ENCODE peak calls at places on chromosomes 6 and 20, in seven cellular contexts. K is fibroblast of mammary gland, T is hepatocyte, R is heart left ventricle, A is astrocyte of the spinal cord, Q is mesothelial cell of epicardium, W is neural crest cell. B is an unnamed sample.

GRCh38 chr20:18585134-18585533 is 2.7 kb upstream of the DTD1 start:
- DNase-seq in K (peak; percentile 21), Q (no peak), R (no peak), W (no peak), T (peak; percentile 23), A (peak; percentile 55), B (no peak)

GRCh38 chr6:43627008-43627825 is 1.8 kb downstream of the GTPBP2 start:
- DNase-seq in T (peak; percentile 91), A (peak; percentile 96), K (peak; percentile 98), Q (no peak), R (peak; percentile 86), W (no peak), B (no peak)

GRCh38 chr20:1567392-1568165 is 10.1 kb upstream of the SIRPD start:
- DNase-seq in A (peak; percentile 42), T (peak; percentile 1), W (no peak), Q (no peak), R (no peak), K (peak; percentile 70), B (no peak)

GRCh38 chr6:27251672-27252251 is 4.3 kb downstream of the PRSS16 start:
- DNase-seq in Q (peak; percentile 75), R (peak; percentile 26), K (peak; percentile 64), A (peak; percentile 37), W (peak; percentile 65), T (peak; percentile 93), B (peak; percentile 84)

GRCh38 chr20:6104493-6105188 is 18.2 kb downstream of the FERMT1 start:
- DNase-seq in R (no peak), K (peak; percentile 93), W (no peak), Q (no peak), T (no peak), A (peak; percentile 54), B (no peak)

GRCh38 chr6:718345-718744 is 25.4 kb upstream of the EXOC2 start:
- DNase-seq in K (no peak), T (no peak), W (no peak), R (no peak), A (no peak), Q (no peak), B (no peak)

GRCh38 chr6:125285936-125286335 is 15.8 kb downstream of the HDDC2 start:
- DNase-seq in W (no peak), A (no peak), K (no peak), R (no peak), Q (no peak), T (no peak), B (no peak)

GRCh38 chr6:158460602-158461092 is 99.2 kb upstream of the TMEM181 start:
- DNase-seq in W (no peak), K (peak; percentile 74), R (no peak), A (peak; percentile 67), T (no peak), Q (no peak), B (no peak)

GRCh38 chr6:33192671-33193602 is 670 bp upstream of the COL11A2 start:
- DNase-seq in W (peak; percentile 37), R (peak; percentile 70), K (no peak), Q (no peak), A (no peak), T (peak; percentile 56), B (no peak)

GRCh38 chr20:42082611-42083010 is 464.4 kb upstream of the CHD6 start:
- DNase-seq in Q (no peak), T (peak; percentile 70), R (peak; percentile 92), W (no peak), K (peak; percentile 48), A (no peak), B (no peak)

GRCh38 chr6:43593938-43594337 is 18.0 kb downstream of the POLH start:
- DNase-seq in K (no peak), T (no peak), R (no peak), A (no peak), W (no peak), Q (no peak), B (no peak)

GRCh38 chr6:169641461-169642085 is 60.3 kb downstream of the WDR27 start:
- DNase-seq in W (no peak), R (no peak), T (no peak), A (no peak), K (no peak), Q (no peak), B (no peak)

GRCh38 chr6:27177454-27178000 is 70.0 kb upstream of the PRSS16 start:
- DNase-seq in Q (peak; percentile 40), R (peak; percentile 82), A (peak; percentile 91), T (peak; percentile 92), W (peak; percentile 70), K (peak; percentile 85), B (no peak)

GRCh38 chr20:62675156-62675871 is 33.0 kb downstream of the SLCO4A1 start:
- DNase-seq in K (peak; percentile 15), T (no peak), Q (no peak), R (no peak), W (no peak), A (no peak), B (no peak)

GRCh38 chr6:32854376-32855178 is 585 bp downstream of the PSMB9 start:
- DNase-seq in A (peak; percentile 39), T (peak; percentile 30), R (peak; percentile 50), Q (no peak), K (peak; percentile 37), W (no peak), B (no peak)

GRCh38 chr6:161740486-161740885 is 466.6 kb upstream of the AGPAT4 start:
- DNase-seq in R (no peak), A (no peak), K (no peak), T (no peak), W (no peak), Q (no peak), B (no peak)

GRCh38 chr20:50594231-50594590 is 84.0 kb downstream of the PTPN1 start:
- DNase-seq in T (no peak), W (no peak), R (no peak), Q (no peak), A (no peak), K (peak; percentile 25), B (no peak)

GRCh38 chr6:64250126-64250525 is 614.5 kb downstream of the PHF3 start:
- DNase-seq in K (no peak), Q (no peak), W (no peak), R (no peak), T (no peak), A (peak; percentile 10), B (no peak)

GRCh38 chr20:14664101-14664500 is 326.7 kb upstream of the FLRT3 start:
- DNase-seq in W (no peak), A (no peak), Q (no peak), K (no peak), T (no peak), R (no peak), B (no peak)

DNA sequence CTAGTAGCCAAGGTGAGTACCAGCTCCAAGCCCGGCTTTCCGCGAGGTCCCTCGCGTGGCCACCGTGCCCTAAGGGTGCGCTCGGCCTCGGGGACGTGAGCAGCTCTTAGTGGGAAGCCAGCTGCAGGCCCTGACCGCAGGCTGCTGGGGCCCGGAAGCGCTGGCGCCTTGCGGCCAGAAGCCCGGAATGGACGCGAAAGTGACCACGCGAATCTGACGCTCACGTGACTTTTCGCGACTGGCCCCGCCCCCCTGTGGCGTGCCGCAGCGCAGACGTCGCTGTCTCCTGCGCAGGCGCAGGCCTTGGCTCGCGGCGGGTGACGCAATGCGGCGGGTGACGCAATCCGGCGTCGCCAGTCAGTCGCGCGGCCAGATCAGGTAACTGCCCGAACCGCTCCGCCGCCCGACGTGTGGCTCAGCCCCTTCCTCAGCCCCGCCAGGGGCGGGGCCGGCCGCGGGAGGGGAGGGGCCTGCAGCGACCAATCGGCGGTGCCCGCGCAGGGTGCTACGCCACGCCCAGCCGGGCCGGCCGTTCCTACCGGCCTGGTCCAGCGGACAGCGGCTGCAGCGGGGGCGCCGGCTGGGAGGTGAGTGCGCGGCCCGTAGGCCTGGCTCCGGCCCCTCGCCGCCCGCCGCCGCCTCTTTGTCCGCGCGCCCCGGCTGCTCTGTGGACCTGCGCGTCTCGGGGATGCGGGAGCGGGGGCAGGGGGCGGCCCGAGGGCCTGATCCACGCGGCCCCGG is at the start of gene GZF1:
- DNase-seq in A (peak; percentile 99), K (peak; percentile 97), Q (peak; percentile 98), W (peak; percentile 98), T (peak; percentile 99), R (peak; percentile 98), B (peak; percentile 55)
- TF ChIP-seq CTCF in A (no peak), K (no peak), Q (no peak), W (peak; percentile 25), T (peak; percentile 9), R (no peak), B (no peak)

DNA sequence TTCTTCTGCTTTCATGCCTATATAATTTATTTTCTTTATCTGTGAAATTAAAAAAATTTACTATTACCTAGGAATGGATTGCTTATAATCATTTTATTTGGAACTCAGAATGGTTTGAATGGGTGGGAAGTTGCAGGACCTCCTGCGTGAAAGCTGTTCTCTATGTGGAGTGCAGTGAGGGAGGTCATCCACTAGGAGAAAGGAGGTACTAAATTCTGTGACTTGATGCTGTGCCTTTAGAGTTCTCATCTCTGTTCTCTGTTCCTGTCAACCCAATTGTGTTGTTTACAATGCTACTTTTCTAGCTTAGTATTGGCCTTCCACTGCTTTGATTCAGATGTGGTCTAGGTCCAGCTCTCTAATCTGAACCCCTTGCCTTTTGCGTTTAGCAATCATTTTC is 65.0 kb upstream of the HIVEP1 start:
- DNase-seq in R (no peak), Q (no peak), T (no peak), A (no peak), K (no peak), W (no peak), B (no peak)
- TF ChIP-seq CTCF in R (no peak), Q (no peak), T (no peak), A (peak; percentile 23), K (peak; percentile 25), W (peak; percentile 41), B (no peak)

DNA sequence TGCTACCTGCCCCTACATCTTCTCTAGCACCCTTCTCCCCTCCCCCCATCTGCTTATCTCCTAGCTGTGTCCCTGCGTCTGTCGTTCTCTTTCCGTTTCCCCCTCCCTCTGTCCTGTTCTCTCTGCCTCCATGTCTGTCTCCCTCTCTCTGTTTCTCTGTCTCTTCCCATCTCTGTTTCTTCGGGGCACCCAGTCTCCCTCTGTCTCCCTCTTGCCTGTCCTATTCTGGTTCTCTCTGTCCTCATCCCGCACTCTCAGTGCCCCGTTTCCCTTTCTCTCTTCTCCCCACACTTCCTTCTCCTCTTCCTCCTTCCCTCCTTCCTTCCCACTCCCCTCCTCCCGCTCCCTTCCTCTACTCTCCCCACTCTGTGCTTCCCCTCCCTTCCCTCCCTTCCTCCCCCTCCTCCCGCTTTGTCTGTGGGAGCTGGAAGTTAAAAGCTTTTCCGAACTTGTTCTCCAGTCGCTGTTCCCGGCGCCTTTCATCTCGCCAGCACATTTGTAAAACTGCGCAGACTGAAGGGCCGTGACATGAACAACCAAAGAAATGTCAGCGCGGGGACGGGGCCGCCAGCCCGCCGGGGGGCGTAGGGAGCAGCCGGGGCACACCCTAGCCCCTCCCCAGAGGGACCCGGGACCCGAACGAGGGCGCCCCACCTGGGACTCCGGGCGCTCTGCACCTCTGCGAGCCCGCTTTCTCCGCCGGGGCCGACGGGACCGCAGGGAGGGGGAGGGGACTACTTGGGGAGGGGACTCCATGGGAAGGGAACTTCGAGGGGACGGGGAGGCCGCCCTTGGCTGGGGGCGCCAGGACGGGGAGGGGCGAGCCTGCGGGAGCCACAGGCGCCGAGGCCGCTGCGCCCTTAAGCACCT is 4.0 kb upstream of the CDH22 start:
- DNase-seq in W (peak; percentile 60), Q (no peak), R (no peak), T (peak; percentile 25), A (no peak), K (no peak), B (peak; percentile 43)
- TF ChIP-seq CTCF in W (peak; percentile 40), Q (no peak), R (no peak), T (peak; percentile 26), A (no peak), K (no peak), B (peak; percentile 7)

DNA sequence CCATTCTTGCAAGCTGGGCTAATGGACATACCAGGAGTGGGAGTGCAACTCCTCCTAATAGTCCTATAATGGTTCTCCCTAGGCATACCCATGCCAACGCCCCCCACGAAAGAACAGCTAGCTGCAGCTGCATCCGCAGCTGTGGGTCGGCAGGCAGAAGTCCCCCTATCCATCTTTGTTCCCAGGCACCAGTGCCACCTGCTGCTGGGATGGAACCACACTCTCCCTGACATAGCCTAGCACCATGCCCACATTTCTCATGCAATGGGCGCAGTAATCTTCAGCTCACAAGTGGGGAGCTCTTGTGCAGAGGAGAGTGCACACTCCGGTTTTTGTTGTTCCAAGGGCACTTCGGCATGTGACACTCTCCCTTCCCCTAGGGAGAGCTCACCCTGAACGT is 567.8 kb downstream of the GRIK2 start:
- DNase-seq in A (no peak), W (no peak), Q (no peak), T (no peak), R (no peak), K (no peak), B (no peak)
- TF ChIP-seq CTCF in A (no peak), W (no peak), Q (no peak), T (no peak), R (no peak), K (no peak), B (no peak)

B was measured in D721Med.